ENCODE peak calls at places on chromosomes 6 and 20, in seven cellular contexts. P is activated CD4-positive, CD25-positive, alpha-beta regulatory T cell; R is MM.1S; X is activated naive CD4-positive, alpha-beta T cell; F is HCEC 1CT; O is midbrain; L is aorta. V is an unnamed sample.
A peak's percentile ranks its signal among the peaks of the same experiment; 100 is the strongest.

GRCh38 chr6:87653074-87653962 is 48.7 kb downstream of the AKIRIN2 start:
- DNase-seq in F (no peak), R (no peak), O (no peak), P (no peak), L (no peak), X (no peak), V (no peak)

GRCh38 chr6:94446120-94446519 is 1026.8 kb upstream of the EPHA7 start:
- DNase-seq in P (no peak), F (no peak), R (no peak), X (no peak), O (no peak), L (no peak), V (no peak)

GRCh38 chr6:21861942-21862341 is 268.4 kb downstream of the SOX4 start:
- DNase-seq in R (no peak), O (no peak), P (no peak), L (no peak), F (no peak), X (no peak), V (no peak)

GRCh38 chr6:105258816-105259215 is 79.0 kb upstream of the POPDC3 start:
- DNase-seq in F (no peak), R (no peak), L (no peak), O (no peak), P (no peak), X (no peak), V (no peak)

GRCh38 chr6:43746613-43747101 is 23.4 kb upstream of the VEGFA start:
- DNase-seq in R (no peak), P (no peak), O (no peak), L (peak; percentile 64), F (no peak), X (no peak), V (no peak)

GRCh38 chr6:90411292-90411781 is 114.7 kb upstream of the BACH2 start:
- DNase-seq in L (no peak), R (peak; percentile 82), P (no peak), O (no peak), X (no peak), F (no peak), V (no peak)

GRCh38 chr6:44925100-44925739 is 402.9 kb upstream of the RUNX2 start:
- DNase-seq in O (no peak), F (no peak), L (no peak), X (no peak), P (no peak), R (no peak), V (no peak)

GRCh38 chr20:41005361-41005729 is 23.3 kb upstream of the TOP1 start:
- DNase-seq in F (peak; percentile 99), R (no peak), X (no peak), P (no peak), L (peak; percentile 89), O (peak; percentile 10), V (peak; percentile 99)

GRCh38 chr6:113291751-113292445 is 565.2 kb upstream of the MARCKS start:
- DNase-seq in L (no peak), R (no peak), O (peak; percentile 45), F (no peak), P (no peak), X (no peak), V (no peak)

GRCh38 chr6:37303891-37304503 is 46.1 kb upstream of the TMEM217 start:
- DNase-seq in L (no peak), P (no peak), R (peak; percentile 82), X (no peak), F (peak; percentile 40), O (peak; percentile 45), V (peak; percentile 66)